ENCODE peak calls at places on chromosomes 3 and 15, in four cellular contexts. One of them, this sample, is unnamed.

GRCh38 chr3:50604628-50605588 is 6.7 kb downstream of the CISH start:
- DNase-seq in glomerular endothelial cell: no peak
- DNase-seq in fibroblast of lung: no peak
- DNase-seq in Peyer's patch: no peak
- DNase-seq in this sample: peak; percentile 90

GRCh38 chr15:48647963-48648362 is 2.5 kb upstream of the FBN1 start:
- DNase-seq in glomerular endothelial cell: no peak
- DNase-seq in Peyer's patch: no peak
- DNase-seq in fibroblast of lung: peak; percentile 49
- DNase-seq in this sample: no peak

GRCh38 chr15:40743921-40744809 is 10.9 kb downstream of the RMDN3 start:
- DNase-seq in Peyer's patch: peak; percentile 71
- DNase-seq in fibroblast of lung: peak; percentile 82
- DNase-seq in glomerular endothelial cell: no peak
- DNase-seq in this sample: no peak

GRCh38 chr15:70722266-70723123 is 40.9 kb downstream of the UACA start:
- DNase-seq in Peyer's patch: no peak
- DNase-seq in fibroblast of lung: peak; percentile 86
- DNase-seq in glomerular endothelial cell: no peak
- DNase-seq in this sample: no peak

GRCh38 chr3:142603340-142603730 is 7.1 kb downstream of the PLS1 start:
- DNase-seq in glomerular endothelial cell: no peak
- DNase-seq in Peyer's patch: peak; percentile 65
- DNase-seq in fibroblast of lung: no peak
- DNase-seq in this sample: no peak

GRCh38 chr3:141649871-141650270 is 88.2 kb upstream of the RNF7 start:
- DNase-seq in Peyer's patch: no peak
- DNase-seq in glomerular endothelial cell: no peak
- DNase-seq in fibroblast of lung: no peak
- DNase-seq in this sample: no peak

GRCh38 chr15:77031376-77032050 is 36.6 kb downstream of the PSTPIP1 start:
- DNase-seq in glomerular endothelial cell: no peak
- DNase-seq in Peyer's patch: peak; percentile 77
- DNase-seq in fibroblast of lung: no peak
- DNase-seq in this sample: peak; percentile 51

GRCh38 chr3:123028233-123028828 is 768 bp upstream of the SEMA5B start:
- DNase-seq in fibroblast of lung: peak; percentile 86
- DNase-seq in Peyer's patch: peak; percentile 58
- DNase-seq in glomerular endothelial cell: peak; percentile 20
- DNase-seq in this sample: peak; percentile 11

GRCh38 chr3:126083511-126083912 is 412 bp downstream of the SLC41A3 start:
- DNase-seq in fibroblast of lung: peak; percentile 22
- DNase-seq in Peyer's patch: peak; percentile 70
- DNase-seq in glomerular endothelial cell: no peak
- DNase-seq in this sample: peak; percentile 83

GRCh38 chr15:97652041-97652440 is 308.5 kb upstream of the ARRDC4 start:
- DNase-seq in fibroblast of lung: no peak
- DNase-seq in Peyer's patch: no peak
- DNase-seq in glomerular endothelial cell: no peak
- DNase-seq in this sample: no peak

GRCh38 chr3:128222771-128223386 is 69.6 kb downstream of the EEFSEC start:
- DNase-seq in Peyer's patch: no peak
- DNase-seq in glomerular endothelial cell: no peak
- DNase-seq in fibroblast of lung: no peak
- DNase-seq in this sample: no peak

GRCh38 chr15:100771745-100772144 is 107.9 kb upstream of the ALDH1A3 start:
- DNase-seq in Peyer's patch: peak; percentile 40
- DNase-seq in fibroblast of lung: no peak
- DNase-seq in glomerular endothelial cell: no peak
- DNase-seq in this sample: no peak

GRCh38 chr15:56232058-56232457 is 11.6 kb downstream of the RFX7 start:
- DNase-seq in glomerular endothelial cell: no peak
- DNase-seq in fibroblast of lung: no peak
- DNase-seq in Peyer's patch: no peak
- DNase-seq in this sample: no peak

GRCh38 chr3:111619833-111620232 is 24.7 kb upstream of the ZBED2 start:
- DNase-seq in fibroblast of lung: no peak
- DNase-seq in Peyer's patch: no peak
- DNase-seq in glomerular endothelial cell: no peak
- DNase-seq in this sample: no peak

GRCh38 chr15:80673561-80674244 is 21.4 kb upstream of the ABHD17C start:
- DNase-seq in fibroblast of lung: no peak
- DNase-seq in Peyer's patch: no peak
- DNase-seq in glomerular endothelial cell: no peak
- DNase-seq in this sample: no peak